ENCODE peak calls at places on chromosomes 11 and 22, in four cellular contexts. T, Z, A and O are unnamed samples.

GRCh38 chr11:115905331-115905730 is 401.1 kb upstream of the CADM1 start:
- DNase-seq in T (no peak), A (no peak), Z (no peak), O (no peak)

GRCh38 chr22:46908641-46909107 is 146.2 kb downstream of the TBC1D22A start:
- DNase-seq in Z (no peak), A (no peak), T (no peak), O (no peak)

GRCh38 chr11:65506770-65507485 is 8.1 kb downstream of the MALAT1 start:
- DNase-seq in Z (no peak), A (no peak), T (no peak), O (no peak)

GRCh38 chr11:69040581-69041260 is 8.0 kb upstream of the TPCN2 start:
- DNase-seq in A (no peak), Z (no peak), T (no peak), O (no peak)

GRCh38 chr11:76203937-76204336 is 2.4 kb downstream of the WNT11 start:
- DNase-seq in Z (no peak), A (no peak), T (no peak), O (no peak)

GRCh38 chr22:36069368-36069767 is 40.7 kb upstream of the RBFOX2 start:
- DNase-seq in A (no peak), Z (no peak), T (no peak), O (no peak)

GRCh38 chr11:13284776-13285588 is 7.4 kb downstream of the BMAL1 start:
- DNase-seq in A (no peak), Z (no peak), T (no peak), O (no peak)

GRCh38 chr11:60950933-60951610 is 904 bp downstream of the SLC15A3 start:
- DNase-seq in T (no peak), A (no peak), Z (no peak), O (no peak)

GRCh38 chr11:94379619-94380018 is 21.6 kb downstream of the GPR83 start:
- DNase-seq in Z (no peak), T (no peak), A (no peak), O (no peak)

GRCh38 chr11:21707116-21707769 is 485.6 kb upstream of the ANO5 start:
- DNase-seq in Z (no peak), A (no peak), T (no peak), O (no peak)

GRCh38 chr11:7673724-7674434 is 579 bp upstream of the CYB5R2 start:
- DNase-seq in T (no peak), A (no peak), Z (peak), O (no peak)

GRCh38 chr11:103091024-103091423 is 936 bp downstream of the DCUN1D5 start:
- DNase-seq in T (peak), A (no peak), Z (no peak), O (peak)

GRCh38 chr22:38290347-38290746 is 17.5 kb upstream of the TMEM184B start:
- DNase-seq in A (no peak), T (no peak), Z (no peak), O (no peak)

DNA sequence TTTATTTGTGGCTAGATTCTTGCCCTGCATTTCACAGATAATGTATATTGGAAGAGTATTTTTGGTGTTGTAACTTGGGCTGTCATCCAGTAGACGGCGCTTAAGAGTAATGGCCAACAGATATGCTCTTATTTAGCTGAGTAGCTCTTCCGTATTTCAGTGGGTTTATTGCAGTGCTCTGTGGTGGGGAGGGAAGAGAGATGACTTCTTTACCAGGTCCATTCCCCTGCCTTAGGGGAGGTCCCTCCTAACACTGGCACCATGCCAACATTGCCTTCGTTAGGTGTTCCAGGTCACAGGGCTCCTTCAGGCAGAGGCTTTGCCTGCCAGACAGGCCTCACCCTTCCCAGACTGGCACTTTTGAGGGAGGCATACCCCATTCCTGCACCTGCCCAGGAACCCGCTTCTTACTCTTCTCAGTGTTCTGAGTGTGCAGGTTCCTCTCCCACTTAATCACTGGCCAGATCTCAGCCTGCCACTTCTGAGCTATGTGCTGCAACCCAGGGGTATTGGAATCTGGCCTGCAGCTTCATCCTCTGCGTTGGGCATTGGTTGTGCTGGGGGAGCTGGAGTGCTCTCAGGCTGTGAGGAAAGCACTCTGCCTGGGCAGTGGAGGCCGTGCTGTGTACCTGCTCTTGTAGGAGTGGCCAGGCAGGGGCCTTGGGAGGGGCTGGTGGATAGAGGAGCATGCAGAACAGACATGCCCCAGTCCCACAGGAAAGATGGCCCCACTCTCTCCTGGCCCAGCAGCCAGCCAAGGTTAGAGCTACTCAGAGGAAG is 29.4 kb upstream of the SLN start:
- DNase-seq in T (no peak), A (peak), Z (peak), O (peak)
- TF ChIP-seq POLR2AphosphoS2 in T (no peak), A (no peak), Z (no peak), O (no peak)

DNA sequence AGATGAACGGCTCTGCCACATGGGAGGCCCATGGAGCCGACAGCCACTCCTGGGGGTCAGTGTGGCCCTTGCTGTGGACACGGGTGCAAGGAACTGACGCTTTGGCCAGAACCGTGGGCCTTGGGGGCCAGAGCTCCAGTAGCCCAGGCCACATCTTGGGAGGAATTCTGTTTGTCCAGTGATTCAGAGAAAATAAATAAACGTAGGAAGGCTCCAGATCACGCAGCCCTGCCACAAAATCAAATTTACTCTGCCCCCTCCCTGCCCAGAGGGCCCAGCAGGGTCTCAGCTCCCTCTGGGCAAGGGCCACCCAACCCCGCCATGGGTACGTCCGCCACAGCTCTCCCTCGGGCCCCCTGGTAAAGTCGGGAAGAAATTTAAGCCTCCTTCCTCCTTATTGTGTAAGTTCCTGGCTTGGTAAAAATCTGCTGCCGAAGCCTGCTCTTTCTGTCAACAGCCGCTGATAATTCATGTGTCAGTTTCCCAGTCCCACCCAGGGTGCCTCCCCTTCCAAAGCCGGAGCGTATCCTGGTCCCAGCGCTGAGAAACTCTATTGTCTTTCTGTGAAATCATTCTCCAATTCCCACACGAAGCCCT is 6.9 kb upstream of the MUC5AC start:
- DNase-seq in A (no peak), Z (no peak), T (no peak), O (no peak)
- TF ChIP-seq POLR2AphosphoS2 in A (no peak), Z (no peak), T (no peak), O (no peak)

DNA sequence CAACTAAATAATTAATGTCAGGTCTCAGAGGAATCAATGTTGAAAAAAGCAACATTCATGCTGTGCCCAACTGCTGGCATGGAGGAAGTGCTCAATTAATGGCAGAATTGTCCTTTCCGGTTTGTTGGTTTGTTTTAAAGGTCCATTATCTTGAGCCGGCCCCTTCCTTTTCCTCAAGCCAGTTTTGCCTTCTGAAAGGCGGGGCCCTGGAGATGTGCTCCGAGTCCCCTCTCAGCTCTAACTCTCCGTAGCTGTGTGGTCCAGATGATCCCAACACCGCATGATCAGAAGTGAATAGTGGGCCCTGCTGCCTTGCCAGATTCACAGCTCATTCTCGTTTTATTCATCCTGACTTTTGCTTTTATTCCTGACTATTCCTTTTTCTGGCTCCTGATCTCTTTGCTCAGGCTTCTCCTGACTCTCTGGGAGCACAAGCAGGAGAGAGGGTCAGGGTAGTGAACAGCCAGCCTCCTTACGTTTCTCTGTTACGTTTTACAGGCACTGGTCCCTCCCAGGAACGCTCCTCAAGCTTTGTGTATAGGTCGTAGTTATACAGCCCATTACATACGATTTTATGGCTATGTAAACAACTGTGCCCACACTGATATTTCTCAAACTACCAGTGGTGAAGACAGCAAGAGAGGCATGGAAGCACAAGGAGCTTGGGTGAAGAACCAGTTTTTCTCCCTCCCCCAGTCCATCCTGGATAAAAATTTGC is 265.9 kb downstream of the LARGE1 start:
- DNase-seq in Z (no peak), T (no peak), A (no peak), O (no peak)
- TF ChIP-seq POLR2AphosphoS2 in Z (no peak), T (no peak), A (no peak), O (no peak)

GRCh38 chr11:10930961-10931760 is 73.3 kb upstream of the ZBED5 start:
- DNase-seq in A (no peak), T (peak), Z (peak), O (no peak)
- TF ChIP-seq POLR2AphosphoS2 in A (no peak), T (no peak), Z (no peak), O (no peak)

GRCh38 chr22:30348837-30349236 is 7.9 kb downstream of the SF3A1 start:
- DNase-seq in A (no peak), Z (no peak), T (no peak), O (no peak)
- TF ChIP-seq POLR2AphosphoS2 in A (no peak), Z (no peak), T (no peak), O (no peak)

DNA sequence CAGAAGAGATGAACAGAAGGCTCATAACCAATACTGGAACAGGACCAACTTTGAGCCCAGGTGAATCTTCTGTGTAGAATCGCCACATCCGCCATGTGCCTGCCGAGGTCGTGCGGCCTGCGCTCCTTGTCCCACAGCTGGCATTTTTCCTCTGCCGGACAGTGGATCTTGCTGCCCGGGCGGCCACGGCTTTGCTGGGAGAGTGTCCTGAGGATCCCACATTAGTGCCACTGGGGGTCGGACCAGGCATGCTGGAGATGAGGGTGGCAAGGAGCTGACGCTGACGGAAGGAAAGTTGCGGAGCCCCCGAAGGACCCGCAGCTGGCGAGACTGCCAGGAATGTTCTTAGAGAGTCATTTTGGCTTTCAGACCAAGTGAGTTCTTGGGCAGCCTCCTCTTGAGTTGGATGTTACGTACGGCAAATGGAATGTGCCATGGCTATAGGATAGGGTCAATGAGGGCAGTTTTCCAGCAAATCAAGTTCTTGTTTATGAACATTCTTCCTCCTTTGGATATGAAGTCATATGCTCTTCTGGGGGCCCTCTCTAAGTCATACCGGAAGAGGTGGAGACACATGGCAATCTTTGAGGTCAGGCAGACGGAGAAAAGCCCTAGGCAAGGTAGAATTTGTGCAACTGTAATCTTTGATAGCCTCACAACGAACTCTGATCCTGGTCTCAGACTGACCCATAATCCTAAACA is 57.4 kb upstream of the NUP160 start:
- DNase-seq in Z (peak), A (no peak), T (no peak), O (no peak)
- TF ChIP-seq POLR2AphosphoS2 in Z (no peak), A (no peak), T (no peak), O (no peak)

DNA sequence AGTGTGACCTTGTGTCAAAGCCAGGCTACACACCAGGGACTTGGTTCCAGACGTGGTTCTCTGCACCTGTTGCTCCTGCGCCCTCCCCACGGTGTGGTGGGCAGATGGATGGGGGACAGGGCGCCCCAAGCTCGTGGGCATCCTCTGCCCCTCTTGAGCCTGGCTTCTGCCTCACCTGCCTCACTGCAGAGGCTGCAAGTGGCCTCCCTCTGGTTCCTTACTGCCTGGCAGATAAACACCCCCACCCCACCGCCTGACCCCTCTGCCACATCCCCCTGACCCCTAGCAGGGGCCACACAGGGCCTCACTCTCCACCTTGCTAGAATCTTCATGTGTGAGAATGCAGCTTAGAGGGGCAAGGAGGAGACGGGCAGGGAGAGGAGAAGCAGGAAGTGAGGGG is 178.5 kb downstream of the EFCAB6 start:
- DNase-seq in Z (no peak), T (no peak), A (no peak), O (no peak)
- TF ChIP-seq POLR2AphosphoS2 in Z (no peak), T (no peak), A (no peak), O (no peak)

GRCh38 chr11:14443642-14444041 is 56.0 kb downstream of the COPB1 start:
- DNase-seq in A (no peak), Z (no peak), T (no peak), O (peak)
- TF ChIP-seq POLR2AphosphoS2 in A (no peak), Z (no peak), T (no peak), O (no peak)